ENCODE peak calls at places on chromosomes 1 and 21, in seven cellular contexts. M is tibial artery, P is IMR-90, A is DND-41, E is transverse colon, O is neural progenitor cell, R is lung. Z is an unnamed sample.

GRCh38 chr1:23865543-23865930 is 2.6 kb downstream of the FUCA1 start:
- DNase-seq in A (no peak), P (peak; percentile 18), E (peak; percentile 37), O (no peak), R (peak; percentile 36), M (peak; percentile 58), Z (peak; percentile 54)

GRCh38 chr1:244280221-244280620 is 171.5 kb downstream of the ADSS2 start:
- DNase-seq in M (no peak), O (no peak), R (no peak), A (no peak), P (no peak), E (no peak), Z (no peak)

GRCh38 chr1:43442756-43443155 is 11.0 kb downstream of the HYI start:
- DNase-seq in A (no peak), O (no peak), P (no peak), E (peak; percentile 5), R (no peak), M (peak; percentile 11), Z (no peak)

GRCh38 chr1:159088050-159088449 is 11.5 kb upstream of the AIM2 start:
- DNase-seq in P (peak; percentile 78), E (no peak), R (no peak), M (no peak), O (no peak), A (no peak), Z (no peak)

GRCh38 chr1:15633756-15634420 is 16.6 kb downstream of the DDI2 start:
- DNase-seq in P (no peak), R (no peak), M (no peak), E (no peak), O (no peak), A (no peak), Z (no peak)

GRCh38 chr1:180353930-180354329 is 123.9 kb downstream of the LHX4 start:
- DNase-seq in R (no peak), A (no peak), M (no peak), O (peak; percentile 95), P (no peak), E (no peak), Z (no peak)

GRCh38 chr21:44518684-44519083 is 21.3 kb downstream of the KRTAP10-1 start:
- DNase-seq in R (no peak), O (no peak), A (no peak), E (no peak), M (no peak), P (no peak), Z (no peak)

GRCh38 chr1:78375996-78376395 is 114.8 kb upstream of the PTGFR start:
- DNase-seq in P (peak; percentile 48), A (no peak), M (no peak), O (no peak), E (no peak), R (no peak), Z (no peak)

GRCh38 chr21:26130249-26130896 is 40.2 kb downstream of the APP start:
- DNase-seq in O (no peak), R (no peak), A (no peak), E (no peak), P (peak; percentile 82), M (no peak), Z (no peak)

GRCh38 chr1:173474097-173474779 is 2.9 kb upstream of the PRDX6 start:
- DNase-seq in R (no peak), M (no peak), P (peak; percentile 7), O (no peak), A (no peak), E (peak; percentile 13), Z (no peak)

GRCh38 chr1:226403522-226404034 is 4.3 kb downstream of the PARP1 start:
- DNase-seq in M (no peak), R (no peak), A (no peak), P (peak; percentile 8), E (no peak), O (no peak), Z (no peak)

GRCh38 chr1:42926870-42927242 is 31.8 kb downstream of the SLC2A1 start:
- DNase-seq in O (no peak), P (no peak), R (no peak), M (no peak), A (no peak), E (no peak), Z (no peak)

GRCh38 chr1:223410036-223410435 is 16.8 kb downstream of the CCDC185 start:
- DNase-seq in P (peak; percentile 30), A (no peak), M (no peak), E (no peak), O (no peak), R (no peak), Z (no peak)

GRCh38 chr1:223402790-223403142 is 9.6 kb downstream of the CCDC185 start:
- DNase-seq in E (no peak), P (no peak), A (no peak), O (no peak), M (no peak), R (no peak), Z (no peak)

GRCh38 chr1:223403184-223403815 is 10.1 kb downstream of the CCDC185 start:
- DNase-seq in O (no peak), M (no peak), R (no peak), A (no peak), E (no peak), P (peak; percentile 45), Z (no peak)

GRCh38 chr1:223401873-223402789 is 8.9 kb downstream of the CCDC185 start:
- DNase-seq in E (no peak), O (no peak), A (no peak), R (no peak), P (peak; percentile 86), M (no peak), Z (no peak)

GRCh38 chr1:223405507-223405906 is 12.3 kb downstream of the CCDC185 start:
- DNase-seq in E (no peak), R (no peak), P (no peak), A (no peak), M (no peak), O (no peak), Z (no peak)
- TF ChIP-seq CTCF in E (no peak), R (no peak), P (no peak), A (no peak), M (no peak), O (no peak), Z (no peak)

GRCh38 chr1:51120629-51121028 is 18.6 kb downstream of the C1orf185 start:
- DNase-seq in R (no peak), P (no peak), E (no peak), O (no peak), A (no peak), M (no peak), Z (no peak)
- H3K9me3 ChIP-seq in R (no peaks in the 10 kb centered on the region), P (no peaks in the 10 kb centered on the region), E (no peaks in the 10 kb centered on the region), O (no peaks in the 10 kb centered on the region), A (no peaks in the 10 kb centered on the region), M (no peaks in the 10 kb centered on the region), Z (no peaks in the 10 kb centered on the region)

DNA sequence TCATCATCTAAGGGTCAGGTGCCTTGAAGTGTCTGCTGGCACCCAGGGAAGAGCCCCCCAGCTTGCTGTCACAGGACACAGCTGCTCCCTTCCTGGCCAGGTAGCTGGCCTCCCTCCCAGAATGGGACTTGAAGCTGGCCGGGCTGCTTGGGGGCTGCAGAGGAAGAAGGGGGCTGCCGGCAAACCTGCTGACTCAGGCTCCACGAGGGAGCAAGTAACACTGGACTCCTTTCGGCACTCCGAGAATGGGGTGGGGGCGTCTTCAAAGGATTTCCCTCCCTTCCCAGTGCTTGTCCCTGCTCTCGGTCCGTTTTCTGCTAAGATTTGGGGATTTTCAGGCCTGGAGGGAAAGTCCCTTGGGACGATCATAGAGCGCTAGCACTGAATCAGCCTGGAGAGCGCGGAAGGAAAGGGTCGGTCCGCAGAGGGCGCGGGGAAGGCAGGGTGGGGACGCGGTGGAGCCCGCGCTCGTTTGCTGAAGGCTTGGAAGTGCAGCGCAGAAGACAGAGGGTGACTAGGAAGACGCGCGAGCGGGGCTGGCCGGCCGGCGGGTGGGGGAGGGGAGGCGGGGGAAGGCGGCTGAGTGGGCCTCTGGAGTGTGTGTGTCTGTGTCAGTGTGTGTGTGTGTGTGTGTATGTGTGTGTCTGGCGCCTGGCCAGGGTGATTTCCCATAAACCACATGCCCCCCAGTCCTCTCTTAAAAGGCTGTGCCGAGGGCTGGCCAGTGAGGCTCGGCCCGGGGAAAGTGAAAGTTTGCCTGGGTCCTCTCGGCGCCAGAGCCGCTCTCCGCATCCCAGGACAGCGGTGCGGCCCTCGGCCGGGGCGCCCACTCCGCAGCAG is at the start of gene CSF1:
- DNase-seq in O (peak; percentile 81), M (peak; percentile 86), P (peak; percentile 86), E (peak; percentile 74), R (peak; percentile 81), A (peak; percentile 55), Z (peak; percentile 67)
- TF ChIP-seq CTCF in O (no peak), M (no peak), P (no peak), E (no peak), R (no peak), A (no peak), Z (no peak)

GRCh38 chr1:248800459-248800858 is 25.3 kb downstream of the SH3BP5L start:
- DNase-seq in R (no peak), A (no peak), P (no peak), M (no peak), E (no peak), O (no peak), Z (no peak)
- H3K9me3 ChIP-seq in R (peaks cover 2% of the 10 kb centered on the region), A (no peaks in the 10 kb centered on the region), P (no peaks in the 10 kb centered on the region), M (no peaks in the 10 kb centered on the region), E (no peaks in the 10 kb centered on the region), O (peaks cover 12% of the 10 kb centered on the region), Z (peaks cover 5% of the 10 kb centered on the region)